ENCODE peak calls at places on chromosomes 16 and 17, in six cellular contexts. P is PC-3, Z is heart right ventricle, K is psoas muscle, V is H9, G is fibroblast of lung. N is an unnamed sample. For H3K4me1, the result is how much of the 10 kb centered on the place peaks cover.

GRCh38 chr17:68843522-68843921 is 111.7 kb downstream of the ABCA8 start:
- DNase-seq in P (no peak), Z (no peak), K (no peak), V (no peak), G (no peak), N (peak)

GRCh38 chr16:85005278-85006069 is 5.9 kb downstream of the ZDHHC7 start:
- DNase-seq in P (no peak), Z (no peak), K (peak), V (no peak), G (no peak), N (peak)

GRCh38 chr17:62916684-62917571 is 49.1 kb upstream of the TANC2 start:
- DNase-seq in P (peak), Z (no peak), K (no peak), V (no peak), G (peak), N (peak)

GRCh38 chr16:24013733-24014645 is 178.2 kb downstream of the PRKCB start:
- DNase-seq in P (no peak), Z (no peak), K (no peak), V (no peak), G (no peak), N (no peak)

GRCh38 chr16:78375055-78375679 is 275.7 kb downstream of the WWOX start:
- DNase-seq in P (no peak), Z (peak), K (peak), V (no peak), G (no peak), N (no peak)

GRCh38 chr17:60392845-60393702 is 1.1 kb upstream of the USP32 start:
- DNase-seq in P (peak), Z (no peak), K (no peak), V (no peak), G (peak), N (peak)

GRCh38 chr16:67296422-67296821 is 17.1 kb downstream of the PLEKHG4 start:
- DNase-seq in P (peak), Z (no peak), K (no peak), V (no peak), G (peak), N (peak)

GRCh38 chr16:19844945-19845641 is 39.6 kb downstream of the GPRC5B start:
- DNase-seq in P (peak), Z (no peak), K (no peak), V (no peak), G (peak), N (peak)

GRCh38 chr17:42133461-42134041 is 10.9 kb downstream of the HSPB9 start:
- DNase-seq in P (no peak), Z (no peak), K (no peak), V (no peak), G (no peak), N (no peak)

GRCh38 chr16:1929578-1930337 is 11.5 kb upstream of the HS3ST6 start:
- DNase-seq in P (peak), Z (peak), K (peak), V (peak), G (peak), N (peak)

GRCh38 chr16:56013962-56014552 is 138.9 kb upstream of the CES5A start:
- DNase-seq in P (peak), Z (peak), K (peak), V (peak), G (peak), N (peak)

GRCh38 chr17:77366558-77367245 is 225.9 kb downstream of the SEC14L1 start:
- DNase-seq in P (no peak), Z (no peak), K (peak), V (no peak), G (peak), N (no peak)

GRCh38 chr17:69900829-69901228 is 174.2 kb upstream of the KCNJ16 start:
- DNase-seq in P (no peak), Z (peak), K (peak), V (no peak), G (no peak), N (no peak)
- H3K4me1 ChIP-seq in P (under half), Z (under half), K (under half), V (under half), G (under half), N (under half)

GRCh38 chr17:22435231-22435974 is 743.1 kb downstream of the KCNJ18 start:
- DNase-seq in P (no peak), Z (no peak), K (no peak), V (no peak), G (no peak), N (no peak)
- H3K4me1 ChIP-seq in P (under half), Z (under half), K (under half), V (under half), G (under half), N (under half)

DNA sequence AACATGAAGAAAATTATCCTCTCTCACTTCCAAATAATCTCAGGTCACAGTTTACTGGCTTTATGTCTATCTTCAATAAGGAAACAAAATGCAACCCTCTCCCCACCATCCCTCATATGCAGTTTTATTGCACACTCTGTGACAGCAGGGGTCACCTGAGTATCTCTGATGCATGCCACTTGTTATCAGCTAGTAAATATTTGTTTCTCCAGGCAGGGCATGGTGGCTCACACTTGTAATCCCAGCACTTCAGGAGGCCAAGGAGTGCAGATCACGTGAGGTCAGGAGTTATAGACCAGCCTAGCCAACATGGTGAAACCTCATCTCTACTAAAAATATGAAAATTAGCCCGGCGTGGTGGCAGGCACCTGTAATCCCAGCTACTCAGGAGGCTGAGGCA is 61.1 kb downstream of the ADAMTS18 start:
- DNase-seq in P (no peak), Z (no peak), K (no peak), V (no peak), G (no peak), N (no peak)
- H3K4me1 ChIP-seq in P (under half), Z (under half), K (under half), V (under half), G (under half), N (under half)

GRCh38 chr17:39872700-39873099 is 4.7 kb downstream of the ZPBP2 start:
- DNase-seq in P (no peak), Z (no peak), K (no peak), V (no peak), G (peak), N (peak)

GRCh38 chr17:39867891-39868553 is at the start of gene ZPBP2:
- DNase-seq in P (no peak), Z (no peak), K (no peak), V (peak), G (no peak), N (no peak)

GRCh38 chr17:39867084-39867890 is 715 bp upstream of the ZPBP2 start:
- DNase-seq in P (no peak), Z (no peak), K (no peak), V (no peak), G (no peak), N (no peak)

GRCh38 chr17:39868554-39868942 is 546 bp downstream of the ZPBP2 start:
- DNase-seq in P (no peak), Z (no peak), K (no peak), V (no peak), G (no peak), N (no peak)

DNA sequence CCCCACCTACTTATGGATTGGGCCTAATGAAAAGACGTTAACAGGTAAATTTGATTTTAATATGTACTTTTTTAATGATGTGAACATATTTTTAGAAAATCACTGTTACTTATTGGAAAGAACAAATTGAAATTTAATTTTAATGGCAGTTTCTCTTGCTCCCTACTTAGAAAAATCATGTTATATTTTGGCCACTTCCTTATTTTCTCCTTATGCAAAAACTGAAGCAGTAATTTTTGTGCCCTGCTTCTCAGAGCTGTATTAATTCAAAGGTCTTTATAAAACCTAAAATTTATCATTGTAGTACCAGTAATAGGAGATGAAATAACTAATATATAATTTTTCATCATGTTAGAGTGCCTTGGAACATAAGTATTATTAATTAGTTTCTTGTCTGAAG is 2.8 kb downstream of the ZPBP2 start:
- DNase-seq in P (no peak), Z (no peak), K (no peak), V (no peak), G (no peak), N (no peak)
- H3K4me1 ChIP-seq in P (under half), Z (under half), K (under half), V (under half), G (under half), N (under half)

N was measured in adipocyte.